ENCODE peak calls at places on chromosome 4, in four cellular contexts. One of them, this sample, is unnamed.

GRCh38 chr4:163161536-163162205 is 5.0 kb downstream of the NAF1 start:
- DNase-seq in IMR-90: peak
- DNase-seq in mesendoderm: no peak
- DNase-seq in H1: no peak
- DNase-seq in this sample: no peak

GRCh38 chr4:40283968-40284367 is 51.2 kb upstream of the CHRNA9 start:
- DNase-seq in IMR-90: no peak
- DNase-seq in mesendoderm: peak
- DNase-seq in H1: no peak
- DNase-seq in this sample: no peak

GRCh38 chr4:109051054-109051453 is 251.4 kb downstream of the COL25A1 start:
- DNase-seq in IMR-90: no peak
- DNase-seq in mesendoderm: no peak
- DNase-seq in H1: no peak
- DNase-seq in this sample: no peak

GRCh38 chr4:134610172-134610571 is 408.6 kb upstream of the PABPC4L start:
- DNase-seq in IMR-90: no peak
- DNase-seq in mesendoderm: no peak
- DNase-seq in H1: no peak
- DNase-seq in this sample: no peak

GRCh38 chr4:154329268-154329858 is 162.2 kb downstream of the DCHS2 start:
- DNase-seq in IMR-90: peak
- DNase-seq in mesendoderm: peak
- DNase-seq in H1: no peak
- DNase-seq in this sample: no peak

GRCh38 chr4:185853841-185854240 is 41.8 kb upstream of the SORBS2 start:
- DNase-seq in IMR-90: no peak
- DNase-seq in mesendoderm: no peak
- DNase-seq in H1: no peak
- DNase-seq in this sample: no peak

GRCh38 chr4:146643812-146644401 is 5.2 kb downstream of the POU4F2 start:
- DNase-seq in IMR-90: peak
- DNase-seq in mesendoderm: peak
- DNase-seq in H1: no peak
- DNase-seq in this sample: no peak

GRCh38 chr4:25160714-25161598 is 707 bp upstream of the SEPSECS start:
- DNase-seq in IMR-90: no peak
- DNase-seq in mesendoderm: peak
- DNase-seq in H1: no peak
- DNase-seq in this sample: no peak

GRCh38 chr4:20773144-20773997 is 73.1 kb downstream of the PACRGL start:
- DNase-seq in IMR-90: peak
- DNase-seq in mesendoderm: peak
- DNase-seq in H1: peak
- DNase-seq in this sample: peak

GRCh38 chr4:141350122-141350904 is 129.6 kb downstream of the ZNF330 start:
- DNase-seq in IMR-90: peak
- DNase-seq in mesendoderm: peak
- DNase-seq in H1: no peak
- DNase-seq in this sample: no peak

GRCh38 chr4:122785099-122785498 is 41.5 kb upstream of the FGF2 start:
- DNase-seq in IMR-90: no peak
- DNase-seq in mesendoderm: no peak
- DNase-seq in H1: no peak
- DNase-seq in this sample: no peak

GRCh38 chr4:15586046-15586445 is 69.1 kb downstream of the FBXL5 start:
- DNase-seq in IMR-90: no peak
- DNase-seq in mesendoderm: no peak
- DNase-seq in H1: no peak
- DNase-seq in this sample: no peak

GRCh38 chr4:55397521-55398321 is 2.0 kb downstream of the TMEM165 start:
- DNase-seq in IMR-90: peak
- DNase-seq in mesendoderm: peak
- DNase-seq in H1: no peak
- DNase-seq in this sample: no peak

GRCh38 chr4:118909173-118909956 is 20.7 kb downstream of the SYNPO2 start:
- DNase-seq in IMR-90: no peak
- DNase-seq in mesendoderm: no peak
- DNase-seq in H1: no peak
- DNase-seq in this sample: no peak

GRCh38 chr4:3009422-3009821 is 46.1 kb downstream of the GRK4 start:
- DNase-seq in IMR-90: no peak
- DNase-seq in mesendoderm: peak
- DNase-seq in H1: no peak
- DNase-seq in this sample: peak

GRCh38 chr4:31193516-31193915 is 473.3 kb downstream of the PCDH7 start:
- DNase-seq in IMR-90: no peak
- DNase-seq in mesendoderm: no peak
- DNase-seq in H1: no peak
- DNase-seq in this sample: no peak

GRCh38 chr4:36394352-36394903 is 113.0 kb downstream of the DTHD1 start:
- DNase-seq in IMR-90: no peak
- DNase-seq in mesendoderm: peak
- DNase-seq in H1: no peak
- DNase-seq in this sample: no peak

GRCh38 chr4:72077346-72077745 is 45.5 kb downstream of the NPFFR2 start:
- DNase-seq in IMR-90: no peak
- DNase-seq in mesendoderm: no peak
- DNase-seq in H1: no peak
- DNase-seq in this sample: no peak

GRCh38 chr4:683982-684571 is 4.9 kb downstream of the SLC49A3 start:
- DNase-seq in IMR-90: peak
- DNase-seq in mesendoderm: peak
- DNase-seq in H1: peak
- DNase-seq in this sample: peak

GRCh38 chr4:31411606-31412005 is 691.4 kb downstream of the PCDH7 start:
- DNase-seq in IMR-90: no peak
- DNase-seq in mesendoderm: no peak
- DNase-seq in H1: no peak
- DNase-seq in this sample: no peak

GRCh38 chr4:55068522-55068921 is 56.9 kb downstream of the KDR start:
- DNase-seq in IMR-90: no peak
- DNase-seq in mesendoderm: peak
- DNase-seq in H1: no peak
- DNase-seq in this sample: no peak

GRCh38 chr4:108168672-108169562 is at the start of gene LEF1:
- DNase-seq in IMR-90: peak
- DNase-seq in mesendoderm: peak
- DNase-seq in H1: peak
- DNase-seq in this sample: peak

GRCh38 chr4:17614416-17615299 is at the start of gene MED28:
- DNase-seq in IMR-90: peak
- DNase-seq in mesendoderm: peak
- DNase-seq in H1: peak
- DNase-seq in this sample: peak

GRCh38 chr4:36815536-36815935 is 429.0 kb upstream of the NWD2 start:
- DNase-seq in IMR-90: no peak
- DNase-seq in mesendoderm: no peak
- DNase-seq in H1: no peak
- DNase-seq in this sample: no peak

GRCh38 chr4:146122398-146122797 is 53.1 kb upstream of the LSM6 start:
- DNase-seq in IMR-90: no peak
- DNase-seq in mesendoderm: no peak
- DNase-seq in H1: no peak
- DNase-seq in this sample: no peak

GRCh38 chr4:83328486-83328885 is 6.2 kb downstream of the HPSE start:
- DNase-seq in IMR-90: no peak
- DNase-seq in mesendoderm: peak
- DNase-seq in H1: peak
- DNase-seq in this sample: peak

GRCh38 chr4:137474711-137475301 is 57.5 kb downstream of the PCDH18 start:
- DNase-seq in IMR-90: peak
- DNase-seq in mesendoderm: no peak
- DNase-seq in H1: no peak
- DNase-seq in this sample: no peak

GRCh38 chr4:48237996-48238645 is 31.5 kb downstream of the TEC start:
- DNase-seq in IMR-90: peak
- DNase-seq in mesendoderm: peak
- DNase-seq in H1: no peak
- DNase-seq in this sample: no peak

GRCh38 chr4:22498866-22499265 is 17.0 kb downstream of the ADGRA3 start:
- DNase-seq in IMR-90: no peak
- DNase-seq in mesendoderm: peak
- DNase-seq in H1: no peak
- DNase-seq in this sample: no peak

GRCh38 chr4:140099993-140100392 is 54.0 kb downstream of the MAML3 start:
- DNase-seq in IMR-90: peak
- DNase-seq in mesendoderm: no peak
- DNase-seq in H1: no peak
- DNase-seq in this sample: no peak

GRCh38 chr4:78581626-78582025 is 30.1 kb downstream of the ANXA3 start:
- DNase-seq in IMR-90: no peak
- DNase-seq in mesendoderm: no peak
- DNase-seq in H1: no peak
- DNase-seq in this sample: no peak

GRCh38 chr4:153023692-153024394 is 87.7 kb downstream of the FHDC1 start:
- DNase-seq in IMR-90: no peak
- DNase-seq in mesendoderm: no peak
- DNase-seq in H1: no peak
- DNase-seq in this sample: no peak

GRCh38 chr4:150818661-150819060 is 196.4 kb downstream of the LRBA start:
- DNase-seq in IMR-90: peak
- DNase-seq in mesendoderm: no peak
- DNase-seq in H1: no peak
- DNase-seq in this sample: no peak

GRCh38 chr4:81724925-81725329 is 253.2 kb upstream of the RASGEF1B start:
- DNase-seq in IMR-90: no peak
- DNase-seq in mesendoderm: peak
- DNase-seq in H1: no peak
- DNase-seq in this sample: no peak

GRCh38 chr4:5993063-5993745 is 25.0 kb downstream of the C4orf50 start:
- DNase-seq in IMR-90: no peak
- DNase-seq in mesendoderm: no peak
- DNase-seq in H1: no peak
- DNase-seq in this sample: peak

GRCh38 chr4:93065790-93066189 is 762.0 kb downstream of the GRID2 start:
- DNase-seq in IMR-90: no peak
- DNase-seq in mesendoderm: no peak
- DNase-seq in H1: no peak
- DNase-seq in this sample: no peak

GRCh38 chr4:143374771-143375170 is 38.1 kb downstream of the GAB1 start:
- DNase-seq in IMR-90: no peak
- DNase-seq in mesendoderm: no peak
- DNase-seq in H1: no peak
- DNase-seq in this sample: no peak

GRCh38 chr4:143375326-143376073 is 38.8 kb downstream of the GAB1 start:
- DNase-seq in IMR-90: no peak
- DNase-seq in mesendoderm: peak
- DNase-seq in H1: no peak
- DNase-seq in this sample: peak

GRCh38 chr4:143380651-143381050 is 44.0 kb downstream of the GAB1 start:
- DNase-seq in IMR-90: peak
- DNase-seq in mesendoderm: no peak
- DNase-seq in H1: no peak
- DNase-seq in this sample: no peak

GRCh38 chr4:143381171-143382118 is 44.8 kb downstream of the GAB1 start:
- DNase-seq in IMR-90: peak
- DNase-seq in mesendoderm: peak
- DNase-seq in H1: no peak
- DNase-seq in this sample: no peak

GRCh38 chr4:143377635-143378099 is 41.0 kb downstream of the GAB1 start:
- DNase-seq in IMR-90: no peak
- DNase-seq in mesendoderm: no peak
- DNase-seq in H1: no peak
- DNase-seq in this sample: no peak
- H3K27ac ChIP-seq in IMR-90: no peak
- H3K27ac ChIP-seq in mesendoderm: no peak
- H3K27ac ChIP-seq in H1: no peak
- H3K27ac ChIP-seq in this sample: no peak

GRCh38 chr4:1899149-1900086 is 28.2 kb downstream of the NSD2 start:
- DNase-seq in IMR-90: peak
- DNase-seq in mesendoderm: peak
- DNase-seq in H1: peak
- DNase-seq in this sample: peak

GRCh38 chr4:1900087-1900433 is 28.9 kb downstream of the NSD2 start:
- DNase-seq in IMR-90: no peak
- DNase-seq in mesendoderm: no peak
- DNase-seq in H1: no peak
- DNase-seq in this sample: no peak

GRCh38 chr4:1898007-1898406 is 26.8 kb downstream of the NSD2 start:
- DNase-seq in IMR-90: no peak
- DNase-seq in mesendoderm: no peak
- DNase-seq in H1: no peak
- DNase-seq in this sample: no peak

GRCh38 chr4:1900624-1901023 is 29.4 kb downstream of the NSD2 start:
- DNase-seq in IMR-90: no peak
- DNase-seq in mesendoderm: no peak
- DNase-seq in H1: no peak
- DNase-seq in this sample: no peak

GRCh38 chr4:1898681-1899080 is 27.5 kb downstream of the NSD2 start:
- DNase-seq in IMR-90: no peak
- DNase-seq in mesendoderm: no peak
- DNase-seq in H1: no peak
- DNase-seq in this sample: no peak
- H4K5ac ChIP-seq in IMR-90: no peak
- H4K5ac ChIP-seq in mesendoderm: no peak
- H4K5ac ChIP-seq in H1: no peak
- H4K5ac ChIP-seq in this sample: no peak

GRCh38 chr4:105971032-105971431 is 75.8 kb downstream of the NPNT start:
- DNase-seq in IMR-90: no peak
- DNase-seq in mesendoderm: no peak
- DNase-seq in H1: no peak
- DNase-seq in this sample: no peak
- H3K27ac ChIP-seq in IMR-90: no peak
- H3K27ac ChIP-seq in mesendoderm: no peak
- H3K27ac ChIP-seq in H1: no peak
- H3K27ac ChIP-seq in this sample: no peak

GRCh38 chr4:106201373-106201772 is 114.6 kb downstream of the TBCK start:
- DNase-seq in IMR-90: peak
- DNase-seq in mesendoderm: peak
- DNase-seq in H1: no peak
- DNase-seq in this sample: no peak

GRCh38 chr4:106194801-106195200 is 121.2 kb downstream of the TBCK start:
- DNase-seq in IMR-90: peak
- DNase-seq in mesendoderm: no peak
- DNase-seq in H1: no peak
- DNase-seq in this sample: no peak

DNA sequence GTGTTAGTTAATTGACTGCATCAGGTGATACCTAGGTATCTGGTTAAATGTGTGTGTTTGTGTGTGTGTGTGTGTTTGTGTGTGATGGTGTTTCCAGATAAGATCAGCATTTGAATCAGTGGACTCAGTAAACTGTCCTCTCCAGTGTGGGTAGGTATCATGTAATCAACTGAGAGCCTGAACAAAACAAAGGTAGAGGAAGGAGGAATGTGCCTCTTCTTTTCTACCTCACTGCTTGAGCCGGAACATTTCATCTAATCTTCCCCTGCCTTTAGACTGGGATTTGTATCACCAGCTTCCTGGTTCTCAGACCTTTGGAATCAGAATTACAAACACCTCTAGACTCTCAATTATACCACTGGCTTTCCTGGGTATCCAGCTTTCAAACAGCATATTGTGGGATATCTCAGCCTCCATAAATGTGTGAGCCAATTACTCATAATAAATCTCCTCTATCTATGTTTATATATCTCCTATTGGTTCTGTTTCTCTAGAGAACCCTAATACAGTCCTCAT is 120.5 kb downstream of the TBCK start:
- DNase-seq in IMR-90: no peak
- DNase-seq in mesendoderm: peak
- DNase-seq in H1: no peak
- DNase-seq in this sample: no peak
- H4K5ac ChIP-seq in IMR-90: no peak
- H4K5ac ChIP-seq in mesendoderm: no peak
- H4K5ac ChIP-seq in H1: no peak
- H4K5ac ChIP-seq in this sample: no peak

This sample was measured in H9.